ENCODE peak calls at places on chromosomes 3 and 15, in four cellular contexts. F, T, U and E are unnamed samples.

GRCh38 chr3:157445897-157446296 is 9.2 kb downstream of the PTX3 start:
- DNase-seq in F (no peak), T (no peak), U (no peak), E (peak; percentile 84)

GRCh38 chr15:91922701-91923279 is 69.3 kb downstream of the SLCO3A1 start:
- DNase-seq in U (no peak), F (no peak), T (no peak), E (no peak)

GRCh38 chr15:55696221-55696620 is 46.7 kb downstream of the PRTG start:
- DNase-seq in U (no peak), T (no peak), F (no peak), E (peak; percentile 23)

GRCh38 chr3:109268181-109268580 is 48.1 kb downstream of the DPPA2 start:
- DNase-seq in U (no peak), F (no peak), T (no peak), E (peak; percentile 5)

GRCh38 chr3:69236808-69237707 is 114.7 kb upstream of the LMOD3 start:
- DNase-seq in T (no peak), F (no peak), U (no peak), E (peak; percentile 13)

GRCh38 chr3:110687138-110687537 is 384.5 kb upstream of the NECTIN3 start:
- DNase-seq in T (no peak), U (no peak), F (no peak), E (no peak)

GRCh38 chr15:58346361-58346760 is 85.4 kb upstream of the LIPC start:
- DNase-seq in T (no peak), F (no peak), U (no peak), E (peak; percentile 73)

GRCh38 chr3:97914390-97914789 is 57.8 kb downstream of the RIOX2 start:
- DNase-seq in U (no peak), T (no peak), F (no peak), E (peak; percentile 28)

GRCh38 chr15:33028495-33028894 is 166.0 kb downstream of the FMN1 start:
- DNase-seq in U (no peak), F (no peak), T (no peak), E (peak; percentile 41)

GRCh38 chr15:33029247-33029646 is 165.3 kb downstream of the FMN1 start:
- DNase-seq in T (no peak), U (no peak), F (no peak), E (peak; percentile 75)

GRCh38 chr15:33032053-33032452 is 162.5 kb downstream of the FMN1 start:
- DNase-seq in T (no peak), F (no peak), U (no peak), E (no peak)

GRCh38 chr15:33031324-33031736 is 163.2 kb downstream of the FMN1 start:
- DNase-seq in T (no peak), U (no peak), F (no peak), E (peak; percentile 63)

GRCh38 chr15:33030315-33030714 is 164.2 kb downstream of the FMN1 start:
- DNase-seq in F (no peak), U (no peak), T (no peak), E (no peak)
- TF ChIP-seq CTCF in F (no peak), U (no peak), T (no peak), E (no peak)

GRCh38 chr15:86236721-86237121 is 157.1 kb downstream of the AGBL1 start:
- DNase-seq in F (no peak), U (no peak), T (no peak), E (no peak)

GRCh38 chr15:86235667-86236066 is 156.0 kb downstream of the AGBL1 start:
- DNase-seq in U (no peak), T (no peak), F (no peak), E (no peak)

GRCh38 chr15:86229306-86229705 is 149.6 kb downstream of the AGBL1 start:
- DNase-seq in F (no peak), U (no peak), T (no peak), E (no peak)

GRCh38 chr15:86229966-86230365 is 150.3 kb downstream of the AGBL1 start:
- DNase-seq in U (no peak), T (no peak), F (no peak), E (no peak)

DNA sequence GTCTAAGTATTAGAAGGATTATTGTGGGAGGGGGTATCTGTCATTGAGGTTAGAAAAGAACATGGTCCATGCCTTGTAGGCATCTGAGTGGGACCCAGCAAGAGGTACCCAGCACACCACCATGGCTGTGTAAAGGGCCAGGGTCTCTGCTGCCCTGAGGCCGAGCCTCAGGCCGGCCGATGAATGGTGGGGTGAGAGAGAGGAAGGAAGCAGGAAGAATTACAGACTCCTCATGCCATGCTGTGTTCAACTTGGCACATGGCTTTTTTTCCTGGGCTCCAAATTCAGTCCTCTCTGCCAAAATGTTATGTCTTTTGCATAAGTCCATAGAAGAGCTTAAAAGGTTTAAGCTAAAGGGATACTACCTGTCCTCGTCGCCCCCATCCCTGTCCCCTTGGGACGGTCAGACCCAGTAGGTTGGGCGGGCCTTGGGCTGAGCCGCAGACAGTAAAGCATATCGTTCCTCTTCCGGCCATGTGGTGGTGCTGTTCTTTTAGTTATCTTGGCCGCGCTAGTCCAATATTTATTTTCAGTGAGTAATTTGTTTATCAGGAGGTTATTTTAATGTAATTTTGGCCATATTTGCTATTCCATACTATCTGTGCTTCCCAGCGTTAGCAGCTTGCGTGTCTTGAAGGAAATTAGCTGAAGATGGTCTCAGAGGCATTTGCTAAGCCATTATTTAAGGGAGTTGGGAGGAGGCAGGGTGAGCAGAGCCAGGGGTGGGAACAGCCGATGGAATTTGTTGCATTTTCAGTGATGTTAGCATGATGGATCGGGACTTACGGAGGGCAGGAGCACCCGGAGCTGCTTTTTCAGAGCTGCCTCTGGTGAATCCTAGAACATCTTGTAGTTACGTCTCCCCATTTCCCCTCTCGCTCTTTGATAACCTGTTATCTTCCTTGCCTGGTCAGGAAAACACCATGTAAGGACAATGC is 152.5 kb downstream of the AGBL1 start:
- DNase-seq in T (no peak), U (no peak), F (no peak), E (peak; percentile 20)
- TF ChIP-seq CTCF in T (no peak), U (peak; percentile 23), F (peak; percentile 54), E (peak; percentile 41)

GRCh38 chr3:179872842-179873241 is 163.9 kb downstream of the PEX5L start:
- DNase-seq in T (no peak), F (no peak), U (no peak), E (no peak)
- TF ChIP-seq CTCF in T (no peak), F (no peak), U (no peak), E (no peak)

DNA sequence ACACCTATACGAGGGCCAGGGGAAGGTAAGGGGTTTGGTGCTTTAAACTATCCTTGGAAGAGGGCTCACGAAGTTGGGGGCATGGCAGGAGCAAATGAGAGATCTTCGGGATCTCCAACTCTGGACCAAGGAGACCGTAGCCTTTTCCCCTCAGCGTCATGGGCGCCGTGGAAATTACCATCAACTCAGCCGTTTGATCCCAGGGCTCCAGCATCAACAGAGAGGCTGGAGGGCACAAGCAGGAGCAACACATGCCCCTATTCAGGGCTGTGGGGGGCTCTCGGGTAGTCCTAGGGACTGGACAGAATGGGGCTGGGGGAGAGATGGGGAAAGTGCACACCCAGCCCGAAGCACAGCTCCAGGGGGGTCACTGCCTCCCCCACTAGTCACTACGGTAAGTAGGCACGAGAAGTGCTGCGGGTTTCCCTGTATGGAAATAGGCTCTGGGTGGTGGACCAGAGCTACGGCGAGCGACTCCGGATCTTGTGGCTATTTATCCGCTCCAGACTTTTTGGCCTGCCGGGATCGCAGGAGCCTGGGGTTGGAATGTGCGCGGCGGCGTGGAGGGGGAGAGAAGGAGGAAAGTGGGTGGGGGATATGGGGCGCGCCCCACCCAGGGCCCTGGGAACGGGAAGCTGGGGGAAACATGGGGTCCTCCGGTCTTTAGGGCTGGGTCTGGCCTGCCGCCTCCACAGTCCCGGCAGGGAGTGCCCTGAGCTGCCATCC is 539 bp upstream of the LAMB2 start:
- DNase-seq in F (peak; percentile 88), T (peak; percentile 25), U (peak; percentile 83), E (peak; percentile 92)
- TF ChIP-seq CTCF in F (peak; percentile 38), T (no peak), U (no peak), E (no peak)

DNA sequence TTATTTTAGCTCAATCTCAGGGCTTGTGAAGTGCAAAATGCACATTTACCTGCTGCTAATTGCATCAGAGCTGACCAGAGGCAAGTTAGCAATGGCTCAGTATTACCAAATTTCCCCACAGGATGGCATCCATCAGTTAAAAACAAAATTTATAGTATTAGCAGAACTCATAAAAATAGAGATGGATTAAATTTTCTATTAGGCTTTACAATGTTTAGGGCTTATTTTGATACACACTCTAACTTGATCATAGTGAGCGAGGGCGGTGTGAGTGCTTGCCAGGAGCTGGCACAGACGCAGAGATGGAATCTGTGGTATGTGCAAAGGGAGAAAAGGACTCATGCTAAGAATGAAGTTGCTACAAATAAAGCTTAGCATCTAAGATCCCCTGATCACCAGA is 241.0 kb downstream of the NSUN3 start:
- DNase-seq in U (no peak), T (no peak), F (no peak), E (peak; percentile 52)
- TF ChIP-seq CTCF in U (no peak), T (no peak), F (no peak), E (peak; percentile 39)

GRCh38 chr3:134445095-134445494 is 40.7 kb downstream of the ANAPC13 start:
- DNase-seq in U (no peak), T (no peak), F (no peak), E (no peak)

GRCh38 chr3:134447371-134447770 is 38.4 kb downstream of the ANAPC13 start:
- DNase-seq in U (no peak), T (no peak), F (no peak), E (no peak)

GRCh38 chr3:134445631-134446030 is 40.2 kb downstream of the ANAPC13 start:
- DNase-seq in F (peak; percentile 36), T (no peak), U (no peak), E (peak; percentile 84)

GRCh38 chr3:134448664-134449063 is 37.1 kb downstream of the ANAPC13 start:
- DNase-seq in F (no peak), U (no peak), T (no peak), E (no peak)

GRCh38 chr3:134446800-134447199 is 39.0 kb downstream of the ANAPC13 start:
- DNase-seq in F (no peak), U (no peak), T (no peak), E (no peak)
- TF ChIP-seq CTCF in F (no peak), U (no peak), T (no peak), E (no peak)